ENCODE peak calls at places on chromosomes 5 and 9, in six cellular contexts. One of them, this sample, is unnamed.

GRCh38 chr5:142357469-142358090 is 32.8 kb upstream of the SPRY4 start:
- DNase-seq in GM23248: peak; percentile 31
- DNase-seq in PC-3: no peak
- DNase-seq in fibroblast of lung: peak; percentile 22
- DNase-seq in mammary epithelial cell: no peak
- DNase-seq in mesendoderm: no peak
- DNase-seq in this sample: peak; percentile 45

GRCh38 chr5:36227046-36227445 is 14.7 kb downstream of the NADK2 start:
- DNase-seq in GM23248: peak; percentile 13
- DNase-seq in mesendoderm: no peak
- DNase-seq in PC-3: no peak
- DNase-seq in fibroblast of lung: no peak
- DNase-seq in mammary epithelial cell: no peak
- DNase-seq in this sample: no peak

GRCh38 chr9:78932849-78933627 is 636.1 kb downstream of the PSAT1 start:
- DNase-seq in mesendoderm: peak; percentile 48
- DNase-seq in mammary epithelial cell: peak; percentile 66
- DNase-seq in PC-3: peak; percentile 82
- DNase-seq in fibroblast of lung: peak; percentile 84
- DNase-seq in GM23248: peak; percentile 60
- DNase-seq in this sample: no peak

GRCh38 chr9:108363321-108363720 is 492.5 kb downstream of the ACTL7B start:
- DNase-seq in fibroblast of lung: no peak
- DNase-seq in PC-3: no peak
- DNase-seq in mammary epithelial cell: no peak
- DNase-seq in GM23248: no peak
- DNase-seq in mesendoderm: no peak
- DNase-seq in this sample: no peak

GRCh38 chr5:57209316-57210040 is 35.6 kb downstream of the GPBP1 start:
- DNase-seq in PC-3: peak; percentile 64
- DNase-seq in mesendoderm: peak; percentile 26
- DNase-seq in GM23248: peak; percentile 34
- DNase-seq in fibroblast of lung: peak; percentile 39
- DNase-seq in mammary epithelial cell: peak; percentile 73
- DNase-seq in this sample: no peak

GRCh38 chr5:132013711-132014110 is 2.3 kb upstream of the ACSL6 start:
- DNase-seq in PC-3: no peak
- DNase-seq in fibroblast of lung: no peak
- DNase-seq in GM23248: no peak
- DNase-seq in mesendoderm: no peak
- DNase-seq in mammary epithelial cell: peak; percentile 40
- DNase-seq in this sample: no peak

GRCh38 chr5:124527220-124527991 is 219.0 kb downstream of the ZNF608 start:
- DNase-seq in fibroblast of lung: peak; percentile 79
- DNase-seq in mammary epithelial cell: peak; percentile 29
- DNase-seq in PC-3: peak; percentile 64
- DNase-seq in GM23248: peak; percentile 37
- DNase-seq in mesendoderm: no peak
- DNase-seq in this sample: no peak

GRCh38 chr9:88388203-88388885 is at the start of gene SPIN1:
- DNase-seq in mammary epithelial cell: no peak
- DNase-seq in GM23248: peak; percentile 92
- DNase-seq in PC-3: peak; percentile 76
- DNase-seq in mesendoderm: peak; percentile 80
- DNase-seq in fibroblast of lung: peak; percentile 58
- DNase-seq in this sample: peak; percentile 93

GRCh38 chr9:35688558-35689350 is 971 bp downstream of the TPM2 start:
- DNase-seq in mammary epithelial cell: peak; percentile 83
- DNase-seq in fibroblast of lung: peak; percentile 86
- DNase-seq in mesendoderm: no peak
- DNase-seq in GM23248: peak; percentile 91
- DNase-seq in PC-3: peak; percentile 86
- DNase-seq in this sample: no peak

GRCh38 chr9:104810421-104811339 is 46.8 kb downstream of the NIPSNAP3B start:
- DNase-seq in GM23248: peak; percentile 52
- DNase-seq in mesendoderm: peak; percentile 26
- DNase-seq in fibroblast of lung: peak; percentile 79
- DNase-seq in mammary epithelial cell: peak; percentile 51
- DNase-seq in PC-3: peak; percentile 90
- DNase-seq in this sample: peak; percentile 65

GRCh38 chr5:54514841-54515432 is 2.6 kb upstream of the SNX18 start:
- DNase-seq in mammary epithelial cell: no peak
- DNase-seq in GM23248: peak; percentile 88
- DNase-seq in fibroblast of lung: peak; percentile 85
- DNase-seq in PC-3: no peak
- DNase-seq in mesendoderm: no peak
- DNase-seq in this sample: no peak

GRCh38 chr9:101312661-101313060 is 72.1 kb downstream of the BAAT start:
- DNase-seq in PC-3: no peak
- DNase-seq in mesendoderm: no peak
- DNase-seq in GM23248: no peak
- DNase-seq in mammary epithelial cell: no peak
- DNase-seq in fibroblast of lung: no peak
- DNase-seq in this sample: no peak

GRCh38 chr9:21505425-21506179 is 23.5 kb upstream of the IFNE start:
- DNase-seq in mesendoderm: no peak
- DNase-seq in PC-3: no peak
- DNase-seq in mammary epithelial cell: peak; percentile 80
- DNase-seq in GM23248: peak; percentile 88
- DNase-seq in fibroblast of lung: peak; percentile 72
- DNase-seq in this sample: no peak

GRCh38 chr5:83724001-83724400 is 3.3 kb upstream of the HAPLN1 start:
- DNase-seq in mesendoderm: no peak
- DNase-seq in mammary epithelial cell: no peak
- DNase-seq in GM23248: no peak
- DNase-seq in fibroblast of lung: no peak
- DNase-seq in PC-3: peak; percentile 37
- DNase-seq in this sample: no peak

GRCh38 chr5:103546858-103547257 is 15.7 kb downstream of the NUDT12 start:
- DNase-seq in mesendoderm: no peak
- DNase-seq in GM23248: no peak
- DNase-seq in PC-3: no peak
- DNase-seq in fibroblast of lung: no peak
- DNase-seq in mammary epithelial cell: no peak
- DNase-seq in this sample: no peak

GRCh38 chr5:175746851-175747250 is 89.0 kb downstream of the HRH2 start:
- DNase-seq in mammary epithelial cell: peak; percentile 28
- DNase-seq in GM23248: peak; percentile 30
- DNase-seq in fibroblast of lung: no peak
- DNase-seq in mesendoderm: peak; percentile 62
- DNase-seq in PC-3: peak; percentile 25
- DNase-seq in this sample: peak; percentile 63

GRCh38 chr9:134216961-134217360 is 52.6 kb upstream of the RNU6ATAC start:
- DNase-seq in fibroblast of lung: no peak
- DNase-seq in mesendoderm: no peak
- DNase-seq in PC-3: no peak
- DNase-seq in GM23248: no peak
- DNase-seq in mammary epithelial cell: no peak
- DNase-seq in this sample: no peak

GRCh38 chr9:134214766-134215394 is 50.5 kb upstream of the RNU6ATAC start:
- DNase-seq in mesendoderm: no peak
- DNase-seq in mammary epithelial cell: no peak
- DNase-seq in GM23248: no peak
- DNase-seq in PC-3: no peak
- DNase-seq in fibroblast of lung: no peak
- DNase-seq in this sample: no peak

GRCh38 chr9:134216449-134216951 is 52.1 kb upstream of the RNU6ATAC start:
- DNase-seq in mammary epithelial cell: no peak
- DNase-seq in GM23248: no peak
- DNase-seq in mesendoderm: no peak
- DNase-seq in fibroblast of lung: no peak
- DNase-seq in PC-3: no peak
- DNase-seq in this sample: no peak

GRCh38 chr9:134215395-134215708 is 51.0 kb upstream of the RNU6ATAC start:
- DNase-seq in mesendoderm: no peak
- DNase-seq in GM23248: no peak
- DNase-seq in fibroblast of lung: no peak
- DNase-seq in PC-3: no peak
- DNase-seq in mammary epithelial cell: no peak
- DNase-seq in this sample: no peak

GRCh38 chr9:134215709-134216448 is 51.5 kb upstream of the RNU6ATAC start:
- DNase-seq in fibroblast of lung: peak; percentile 11
- DNase-seq in GM23248: no peak
- DNase-seq in PC-3: no peak
- DNase-seq in mesendoderm: no peak
- DNase-seq in mammary epithelial cell: no peak
- DNase-seq in this sample: no peak
- H3K9ac ChIP-seq in fibroblast of lung: peak overlapping the region; percentile 36
- H3K9ac ChIP-seq in GM23248: no peak overlapping the region
- H3K9ac ChIP-seq in PC-3: no peak overlapping the region
- H3K9ac ChIP-seq in mesendoderm: no peak overlapping the region
- H3K9ac ChIP-seq in mammary epithelial cell: no peak overlapping the region
- H3K9ac ChIP-seq in this sample: no peak overlapping the region

GRCh38 chr9:135701067-135701967 is 668 bp upstream of the KCNT1 start:
- DNase-seq in fibroblast of lung: peak; percentile 3
- DNase-seq in mammary epithelial cell: no peak
- DNase-seq in GM23248: peak; percentile 26
- DNase-seq in PC-3: no peak
- DNase-seq in mesendoderm: no peak
- DNase-seq in this sample: no peak
- H3K9ac ChIP-seq in fibroblast of lung: no peak overlapping the region
- H3K9ac ChIP-seq in mammary epithelial cell: no peak overlapping the region
- H3K9ac ChIP-seq in GM23248: no peak overlapping the region
- H3K9ac ChIP-seq in PC-3: no peak overlapping the region
- H3K9ac ChIP-seq in mesendoderm: no peak overlapping the region
- H3K9ac ChIP-seq in this sample: no peak overlapping the region

GRCh38 chr5:42360641-42361320 is 62.5 kb upstream of the GHR start:
- DNase-seq in fibroblast of lung: no peak
- DNase-seq in PC-3: peak; percentile 30
- DNase-seq in mammary epithelial cell: no peak
- DNase-seq in GM23248: no peak
- DNase-seq in mesendoderm: peak; percentile 68
- DNase-seq in this sample: peak; percentile 63
- H3K9ac ChIP-seq in fibroblast of lung: no peak overlapping the region
- H3K9ac ChIP-seq in PC-3: peak overlapping the region; percentile 49
- H3K9ac ChIP-seq in mammary epithelial cell: no peak overlapping the region
- H3K9ac ChIP-seq in GM23248: no peak overlapping the region
- H3K9ac ChIP-seq in mesendoderm: no peak overlapping the region
- H3K9ac ChIP-seq in this sample: no peak overlapping the region

GRCh38 chr9:86977205-86977835 is 30.0 kb upstream of the GAS1 start:
- DNase-seq in mesendoderm: no peak
- DNase-seq in PC-3: no peak
- DNase-seq in mammary epithelial cell: peak; percentile 42
- DNase-seq in fibroblast of lung: peak; percentile 12
- DNase-seq in GM23248: peak; percentile 74
- DNase-seq in this sample: no peak
- H3K9ac ChIP-seq in mesendoderm: no peak overlapping the region
- H3K9ac ChIP-seq in PC-3: no peak overlapping the region
- H3K9ac ChIP-seq in mammary epithelial cell: no peak overlapping the region
- H3K9ac ChIP-seq in fibroblast of lung: no peak overlapping the region
- H3K9ac ChIP-seq in GM23248: no peak overlapping the region
- H3K9ac ChIP-seq in this sample: no peak overlapping the region

DNA sequence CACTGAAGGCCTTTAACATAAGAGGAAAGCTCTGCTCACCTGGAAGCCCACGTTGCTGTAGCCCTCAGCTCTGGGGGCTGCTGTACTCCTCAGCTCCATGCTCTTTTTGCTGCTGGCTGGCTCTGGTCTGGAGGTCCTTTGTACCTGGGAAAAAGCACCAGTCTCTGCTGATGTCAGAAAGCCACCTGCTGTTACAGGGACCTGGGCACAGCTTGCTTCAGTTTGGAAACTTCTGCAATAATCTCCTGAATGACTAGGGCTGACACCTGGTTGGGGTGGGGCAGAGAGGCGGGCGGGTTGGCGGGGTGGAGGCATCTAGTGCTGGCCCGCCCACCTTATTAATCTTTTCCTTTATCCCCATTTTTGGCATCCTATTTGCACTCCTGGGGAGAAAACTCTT is at the start of gene SLC28A3:
- DNase-seq in GM23248: no peak
- DNase-seq in mammary epithelial cell: peak; percentile 39
- DNase-seq in PC-3: no peak
- DNase-seq in fibroblast of lung: no peak
- DNase-seq in mesendoderm: peak; percentile 31
- DNase-seq in this sample: peak; percentile 73
- H3K9ac ChIP-seq in GM23248: no peak within 1 kb of the TSS
- H3K9ac ChIP-seq in mammary epithelial cell: no peak within 1 kb of the TSS
- H3K9ac ChIP-seq in PC-3: no peak within 1 kb of the TSS
- H3K9ac ChIP-seq in fibroblast of lung: no peak within 1 kb of the TSS
- H3K9ac ChIP-seq in mesendoderm: no peak within 1 kb of the TSS
- H3K9ac ChIP-seq in this sample: no peak within 1 kb of the TSS

GRCh38 chr9:137188490-137189296 is at the start of the genes ANAPC2 and SSNA1:
- DNase-seq in mammary epithelial cell: peak; percentile 91
- DNase-seq in fibroblast of lung: peak; percentile 87
- DNase-seq in mesendoderm: peak; percentile 94
- DNase-seq in GM23248: peak; percentile 95
- DNase-seq in PC-3: peak; percentile 91
- DNase-seq in this sample: peak; percentile 96

GRCh38 chr9:137191245-137191644 is 2.8 kb downstream of the SSNA1 start:
- DNase-seq in GM23248: no peak
- DNase-seq in fibroblast of lung: no peak
- DNase-seq in mammary epithelial cell: no peak
- DNase-seq in mesendoderm: no peak
- DNase-seq in PC-3: no peak
- DNase-seq in this sample: no peak

GRCh38 chr9:137188086-137188489 is 272 bp downstream of the ANAPC2 start:
- DNase-seq in PC-3: no peak
- DNase-seq in fibroblast of lung: no peak
- DNase-seq in mammary epithelial cell: no peak
- DNase-seq in mesendoderm: no peak
- DNase-seq in GM23248: no peak
- DNase-seq in this sample: no peak

GRCh38 chr9:137190315-137190853 is 1.9 kb downstream of the SSNA1 start:
- DNase-seq in mammary epithelial cell: no peak
- DNase-seq in fibroblast of lung: no peak
- DNase-seq in mesendoderm: no peak
- DNase-seq in PC-3: peak; percentile 32
- DNase-seq in GM23248: no peak
- DNase-seq in this sample: no peak

GRCh38 chr9:137189297-137190295 is 1.1 kb downstream of the SSNA1 start:
- DNase-seq in PC-3: no peak
- DNase-seq in mesendoderm: no peak
- DNase-seq in GM23248: peak; percentile 15
- DNase-seq in mammary epithelial cell: no peak
- DNase-seq in fibroblast of lung: no peak
- DNase-seq in this sample: no peak
- H3K9ac ChIP-seq in PC-3: peak overlapping the region; percentile 93
- H3K9ac ChIP-seq in mesendoderm: peak overlapping the region; percentile 84
- H3K9ac ChIP-seq in GM23248: peak overlapping the region; percentile 93
- H3K9ac ChIP-seq in mammary epithelial cell: peak overlapping the region; percentile 78
- H3K9ac ChIP-seq in fibroblast of lung: peak overlapping the region; percentile 93
- H3K9ac ChIP-seq in this sample: peak overlapping the region; percentile 69

DNA sequence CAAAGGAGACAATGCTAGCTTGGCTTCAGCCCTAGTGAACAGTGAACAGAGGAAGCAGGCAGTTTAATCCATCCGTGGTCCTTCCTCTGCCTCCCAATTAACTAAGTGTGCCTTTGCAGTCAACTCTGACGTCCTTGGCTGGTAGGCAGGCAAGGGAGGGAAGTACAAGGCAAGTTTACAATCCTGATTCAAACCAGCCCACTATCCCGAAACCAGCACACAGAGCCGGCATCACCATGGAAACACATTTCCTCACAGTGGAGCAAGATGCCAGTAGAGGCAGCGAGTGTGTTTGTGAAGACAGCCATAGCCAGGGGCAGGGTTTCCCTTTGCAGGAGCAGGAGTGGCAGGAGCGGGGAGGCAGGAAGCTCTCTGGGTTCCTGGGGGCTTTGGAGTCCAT is 73.9 kb downstream of the GOLPH3 start:
- DNase-seq in GM23248: peak; percentile 19
- DNase-seq in fibroblast of lung: no peak
- DNase-seq in PC-3: no peak
- DNase-seq in mesendoderm: peak; percentile 14
- DNase-seq in mammary epithelial cell: no peak
- DNase-seq in this sample: no peak
- H3K9ac ChIP-seq in GM23248: no peak overlapping the region
- H3K9ac ChIP-seq in fibroblast of lung: no peak overlapping the region
- H3K9ac ChIP-seq in PC-3: no peak overlapping the region
- H3K9ac ChIP-seq in mesendoderm: no peak overlapping the region
- H3K9ac ChIP-seq in mammary epithelial cell: no peak overlapping the region
- H3K9ac ChIP-seq in this sample: no peak overlapping the region